ENCODE peak calls at places on chromosomes 13 and 19, in seven cellular contexts. One of them, this sample, is unnamed.

GRCh38 chr13:109779074-109779473 is 7.3 kb downstream of the IRS2 start:
- DNase-seq in cardiac muscle cell: no peak
- DNase-seq in NCI-H2171 treated with DMSO at 0.1 percent for 48 hours: no peak
- DNase-seq in GM04504: no peak
- DNase-seq in stomach: no peak
- DNase-seq in stimulated activated CD4-positive, alpha-beta T cell treated with anti-CD3 and anti-CD28 coated beads, Interleukin-1b, Interleukin-23, amount 100 ng/mL, for 24 hours: no peak
- DNase-seq in dermis microvascular lymphatic vessel endothelial cell: no peak
- DNase-seq in this sample: no peak

GRCh38 chr13:98405690-98406344 is 171.1 kb downstream of the STK24 start:
- DNase-seq in cardiac muscle cell: no peak
- DNase-seq in NCI-H2171 treated with DMSO at 0.1 percent for 48 hours: no peak
- DNase-seq in GM04504: no peak
- DNase-seq in stomach: no peak
- DNase-seq in stimulated activated CD4-positive, alpha-beta T cell treated with anti-CD3 and anti-CD28 coated beads, Interleukin-1b, Interleukin-23, amount 100 ng/mL, for 24 hours: no peak
- DNase-seq in dermis microvascular lymphatic vessel endothelial cell: no peak
- DNase-seq in this sample: no peak

GRCh38 chr19:41871573-41872383 is 5.3 kb upstream of the CD79A start:
- DNase-seq in cardiac muscle cell: no peak
- DNase-seq in NCI-H2171 treated with DMSO at 0.1 percent for 48 hours: peak; percentile 4
- DNase-seq in GM04504: no peak
- DNase-seq in stomach: no peak
- DNase-seq in stimulated activated CD4-positive, alpha-beta T cell treated with anti-CD3 and anti-CD28 coated beads, Interleukin-1b, Interleukin-23, amount 100 ng/mL, for 24 hours: no peak
- DNase-seq in dermis microvascular lymphatic vessel endothelial cell: no peak
- DNase-seq in this sample: no peak

GRCh38 chr19:37963190-37963947 is 56.4 kb downstream of the SIPA1L3 start:
- DNase-seq in cardiac muscle cell: no peak
- DNase-seq in NCI-H2171 treated with DMSO at 0.1 percent for 48 hours: peak; percentile 24
- DNase-seq in GM04504: peak; percentile 35
- DNase-seq in stomach: no peak
- DNase-seq in stimulated activated CD4-positive, alpha-beta T cell treated with anti-CD3 and anti-CD28 coated beads, Interleukin-1b, Interleukin-23, amount 100 ng/mL, for 24 hours: no peak
- DNase-seq in dermis microvascular lymphatic vessel endothelial cell: peak; percentile 29
- DNase-seq in this sample: peak; percentile 46

GRCh38 chr13:87553142-87553541 is 118.0 kb upstream of the SLITRK5 start:
- DNase-seq in cardiac muscle cell: no peak
- DNase-seq in NCI-H2171 treated with DMSO at 0.1 percent for 48 hours: no peak
- DNase-seq in GM04504: no peak
- DNase-seq in stomach: no peak
- DNase-seq in stimulated activated CD4-positive, alpha-beta T cell treated with anti-CD3 and anti-CD28 coated beads, Interleukin-1b, Interleukin-23, amount 100 ng/mL, for 24 hours: no peak
- DNase-seq in dermis microvascular lymphatic vessel endothelial cell: no peak
- DNase-seq in this sample: no peak

GRCh38 chr13:65966991-65967451 is 1263.1 kb downstream of the PCDH9 start:
- DNase-seq in cardiac muscle cell: peak; percentile 5
- DNase-seq in NCI-H2171 treated with DMSO at 0.1 percent for 48 hours: peak; percentile 66
- DNase-seq in GM04504: no peak
- DNase-seq in stomach: no peak
- DNase-seq in stimulated activated CD4-positive, alpha-beta T cell treated with anti-CD3 and anti-CD28 coated beads, Interleukin-1b, Interleukin-23, amount 100 ng/mL, for 24 hours: no peak
- DNase-seq in dermis microvascular lymphatic vessel endothelial cell: peak; percentile 37
- DNase-seq in this sample: peak; percentile 3

GRCh38 chr13:108213946-108214345 is 1.4 kb downstream of the LIG4 start:
- DNase-seq in cardiac muscle cell: no peak
- DNase-seq in NCI-H2171 treated with DMSO at 0.1 percent for 48 hours: no peak
- DNase-seq in GM04504: no peak
- DNase-seq in stomach: no peak
- DNase-seq in stimulated activated CD4-positive, alpha-beta T cell treated with anti-CD3 and anti-CD28 coated beads, Interleukin-1b, Interleukin-23, amount 100 ng/mL, for 24 hours: no peak
- DNase-seq in dermis microvascular lymphatic vessel endothelial cell: no peak
- DNase-seq in this sample: no peak

GRCh38 chr19:55175117-55175867 is 4.8 kb downstream of the SYT5 start:
- DNase-seq in cardiac muscle cell: no peak
- DNase-seq in NCI-H2171 treated with DMSO at 0.1 percent for 48 hours: no peak
- DNase-seq in GM04504: no peak
- DNase-seq in stomach: no peak
- DNase-seq in stimulated activated CD4-positive, alpha-beta T cell treated with anti-CD3 and anti-CD28 coated beads, Interleukin-1b, Interleukin-23, amount 100 ng/mL, for 24 hours: no peak
- DNase-seq in dermis microvascular lymphatic vessel endothelial cell: no peak
- DNase-seq in this sample: no peak

GRCh38 chr19:56111601-56112312 is 9.3 kb downstream of the ZNF787 start:
- DNase-seq in cardiac muscle cell: no peak
- DNase-seq in NCI-H2171 treated with DMSO at 0.1 percent for 48 hours: no peak
- DNase-seq in GM04504: no peak
- DNase-seq in stomach: peak; percentile 72
- DNase-seq in stimulated activated CD4-positive, alpha-beta T cell treated with anti-CD3 and anti-CD28 coated beads, Interleukin-1b, Interleukin-23, amount 100 ng/mL, for 24 hours: no peak
- DNase-seq in dermis microvascular lymphatic vessel endothelial cell: peak; percentile 20
- DNase-seq in this sample: no peak

GRCh38 chr19:9070066-9070465 is 16.8 kb upstream of the OR1M1 start:
- DNase-seq in cardiac muscle cell: no peak
- DNase-seq in NCI-H2171 treated with DMSO at 0.1 percent for 48 hours: no peak
- DNase-seq in GM04504: no peak
- DNase-seq in stomach: no peak
- DNase-seq in stimulated activated CD4-positive, alpha-beta T cell treated with anti-CD3 and anti-CD28 coated beads, Interleukin-1b, Interleukin-23, amount 100 ng/mL, for 24 hours: no peak
- DNase-seq in dermis microvascular lymphatic vessel endothelial cell: no peak
- DNase-seq in this sample: no peak

GRCh38 chr19:17654993-17655392 is 33.2 kb downstream of the UNC13A start:
- DNase-seq in cardiac muscle cell: no peak
- DNase-seq in NCI-H2171 treated with DMSO at 0.1 percent for 48 hours: no peak
- DNase-seq in GM04504: no peak
- DNase-seq in stomach: no peak
- DNase-seq in stimulated activated CD4-positive, alpha-beta T cell treated with anti-CD3 and anti-CD28 coated beads, Interleukin-1b, Interleukin-23, amount 100 ng/mL, for 24 hours: no peak
- DNase-seq in dermis microvascular lymphatic vessel endothelial cell: no peak
- DNase-seq in this sample: no peak

GRCh38 chr13:36728006-36728405 is 54.2 kb downstream of the SERTM1 start:
- DNase-seq in cardiac muscle cell: no peak
- DNase-seq in NCI-H2171 treated with DMSO at 0.1 percent for 48 hours: no peak
- DNase-seq in GM04504: no peak
- DNase-seq in stomach: no peak
- DNase-seq in stimulated activated CD4-positive, alpha-beta T cell treated with anti-CD3 and anti-CD28 coated beads, Interleukin-1b, Interleukin-23, amount 100 ng/mL, for 24 hours: no peak
- DNase-seq in dermis microvascular lymphatic vessel endothelial cell: no peak
- DNase-seq in this sample: no peak